ENCODE peak calls at places on chromosome 19, in eight cellular contexts. C, V, D, Q, P, F, M and Z are unnamed samples.

GRCh38 chr19:50703915-50704548 is 15.6 kb downstream of the SHANK1 start:
- DNase-seq in C (no peak), V (no peak), D (no peak), Q (no peak), P (no peak), F (peak; percentile 68), M (peak; percentile 83), Z (no peak)

GRCh38 chr19:11347546-11347945 is 1.2 kb downstream of the CCDC159 start:
- DNase-seq in C (no peak), V (no peak), D (no peak), Q (no peak), P (no peak), F (no peak), M (no peak), Z (no peak)

GRCh38 chr19:13804830-13805683 is 9.8 kb downstream of the ZSWIM4 start:
- DNase-seq in C (no peak), V (peak; percentile 55), D (no peak), Q (no peak), P (peak; percentile 77), F (peak; percentile 70), M (peak; percentile 91), Z (no peak)

GRCh38 chr19:32817252-32817912 is 52.2 kb downstream of the SLC7A9 start:
- DNase-seq in C (no peak), V (peak; percentile 37), D (no peak), Q (no peak), P (no peak), F (no peak), M (no peak), Z (no peak)

GRCh38 chr19:33114302-33114701 is 17.6 kb upstream of the WDR88 start:
- DNase-seq in C (no peak), V (no peak), D (no peak), Q (no peak), P (no peak), F (no peak), M (no peak), Z (no peak)

GRCh38 chr19:294819-295686 is 3.9 kb upstream of the PLPP2 start:
- DNase-seq in C (peak; percentile 77), V (peak; percentile 72), D (no peak), Q (peak; percentile 46), P (peak; percentile 89), F (no peak), M (peak; percentile 91), Z (no peak)

GRCh38 chr19:45173816-45174215 is 4.2 kb downstream of the TRAPPC6A start:
- DNase-seq in C (no peak), V (no peak), D (no peak), Q (no peak), P (no peak), F (no peak), M (no peak), Z (peak; percentile 75)

GRCh38 chr19:14150041-14150769 is 13.8 kb upstream of the ASF1B start:
- DNase-seq in C (no peak), V (no peak), D (no peak), Q (no peak), P (no peak), F (peak; percentile 83), M (no peak), Z (no peak)

GRCh38 chr19:6378498-6378897 is 2.8 kb upstream of the PSPN start:
- DNase-seq in C (no peak), V (no peak), D (no peak), Q (no peak), P (no peak), F (no peak), M (no peak), Z (no peak)

GRCh38 chr19:41133260-41133659 is 19.0 kb downstream of the CYP2F1 start:
- DNase-seq in C (peak; percentile 77), V (no peak), D (no peak), Q (no peak), P (no peak), F (no peak), M (no peak), Z (no peak)

GRCh38 chr19:33468361-33469170 is 53.0 kb downstream of the PEPD start:
- DNase-seq in C (peak; percentile 43), V (no peak), D (peak; percentile 8), Q (no peak), P (peak; percentile 61), F (no peak), M (peak; percentile 39), Z (no peak)

GRCh38 chr19:16075430-16076153 is 703 bp upstream of the TPM4 start:
- DNase-seq in C (peak; percentile 43), V (peak; percentile 35), D (no peak), Q (no peak), P (no peak), F (no peak), M (peak; percentile 54), Z (no peak)

GRCh38 chr19:540867-541637 is 2.8 kb upstream of the GZMM start:
- DNase-seq in C (no peak), V (no peak), D (no peak), Q (no peak), P (peak; percentile 83), F (no peak), M (no peak), Z (no peak)

GRCh38 chr19:23116802-23117571 is at the start of gene ZNF730:
- DNase-seq in C (peak; percentile 63), V (peak; percentile 64), D (peak; percentile 9), Q (no peak), P (peak; percentile 76), F (peak; percentile 78), M (peak; percentile 99), Z (peak; percentile 26)

GRCh38 chr19:58007285-58007684 is 4.7 kb upstream of the ZNF606 start:
- DNase-seq in C (no peak), V (no peak), D (no peak), Q (no peak), P (no peak), F (peak; percentile 20), M (no peak), Z (no peak)

GRCh38 chr19:945401-946252 is 19.8 kb downstream of the ARID3A start:
- DNase-seq in C (no peak), V (no peak), D (no peak), Q (no peak), P (peak; percentile 73), F (no peak), M (no peak), Z (no peak)

GRCh38 chr19:52343548-52343947 is 7.5 kb downstream of the ZNF610 start:
- DNase-seq in C (no peak), V (peak; percentile 24), D (no peak), Q (peak; percentile 48), P (no peak), F (peak; percentile 70), M (peak; percentile 91), Z (no peak)

DNA sequence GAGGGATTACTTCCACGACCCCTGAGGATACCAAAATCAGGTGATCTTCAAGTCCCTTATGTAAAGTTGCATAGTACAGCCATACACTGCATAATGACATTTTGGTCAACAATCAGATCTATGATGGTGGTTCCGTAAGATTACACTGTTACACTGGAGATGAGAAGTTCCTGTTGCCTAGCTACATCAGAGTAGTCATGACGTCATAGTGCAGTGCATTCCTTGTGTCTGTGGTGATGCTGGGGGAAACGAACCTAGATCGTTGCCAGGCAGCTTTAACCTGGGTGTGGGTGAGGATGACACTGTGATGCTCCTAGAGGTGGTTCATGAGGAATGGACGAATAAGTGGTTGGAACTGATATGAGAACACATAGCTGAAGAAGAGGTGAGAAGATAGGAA is 9.1 kb downstream of the ZNF610 start:
- DNase-seq in C (no peak), V (no peak), D (no peak), Q (no peak), P (no peak), F (no peak), M (no peak), Z (no peak)
- TF ChIP-seq CTCF in C (no peak), V (no peak), D (no peak), Q (no peak), P (no peak), F (no peak), M (no peak), Z (no peak)

DNA sequence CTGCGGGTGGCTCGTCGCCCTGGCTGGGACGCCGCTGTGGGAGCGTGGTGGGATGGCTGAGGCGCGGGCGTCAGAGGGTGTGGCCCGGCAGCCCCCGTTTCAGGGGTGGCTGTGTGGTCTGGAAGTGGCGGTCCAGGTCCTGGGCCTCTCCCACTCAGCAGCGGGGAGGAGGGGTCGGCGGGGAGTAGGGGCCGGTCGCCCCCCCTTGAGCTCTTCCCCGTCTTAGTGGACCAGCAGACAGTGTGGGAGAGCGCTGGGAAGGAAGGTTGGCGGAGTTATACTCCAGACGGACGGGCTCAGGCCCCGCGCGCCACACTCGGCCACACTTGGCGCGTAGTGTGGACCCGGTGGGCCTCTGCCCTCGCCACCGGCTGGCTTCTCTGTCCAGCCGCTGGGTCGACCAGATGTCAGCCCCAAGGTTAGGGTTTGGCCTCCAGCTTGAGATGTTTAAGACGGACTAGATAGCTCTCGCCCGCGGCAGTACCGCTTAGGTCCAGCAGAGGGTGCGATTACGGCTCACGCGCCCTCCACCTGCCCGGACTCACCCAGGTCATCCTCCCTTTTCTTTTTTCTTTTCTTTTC is 21.7 kb upstream of the ZNF429 start:
- DNase-seq in C (peak; percentile 79), V (peak; percentile 73), D (no peak), Q (peak; percentile 51), P (peak; percentile 88), F (peak; percentile 74), M (peak; percentile 93), Z (no peak)
- H3K4me3 ChIP-seq in C (peak overlapping the region; percentile 10), V (no peak overlapping the region), D (peak overlapping the region; percentile 36), Q (no peak overlapping the region), P (no peak overlapping the region), F (peak overlapping the region; percentile 48), M (no peak overlapping the region), Z (peak overlapping the region; percentile 3)

DNA sequence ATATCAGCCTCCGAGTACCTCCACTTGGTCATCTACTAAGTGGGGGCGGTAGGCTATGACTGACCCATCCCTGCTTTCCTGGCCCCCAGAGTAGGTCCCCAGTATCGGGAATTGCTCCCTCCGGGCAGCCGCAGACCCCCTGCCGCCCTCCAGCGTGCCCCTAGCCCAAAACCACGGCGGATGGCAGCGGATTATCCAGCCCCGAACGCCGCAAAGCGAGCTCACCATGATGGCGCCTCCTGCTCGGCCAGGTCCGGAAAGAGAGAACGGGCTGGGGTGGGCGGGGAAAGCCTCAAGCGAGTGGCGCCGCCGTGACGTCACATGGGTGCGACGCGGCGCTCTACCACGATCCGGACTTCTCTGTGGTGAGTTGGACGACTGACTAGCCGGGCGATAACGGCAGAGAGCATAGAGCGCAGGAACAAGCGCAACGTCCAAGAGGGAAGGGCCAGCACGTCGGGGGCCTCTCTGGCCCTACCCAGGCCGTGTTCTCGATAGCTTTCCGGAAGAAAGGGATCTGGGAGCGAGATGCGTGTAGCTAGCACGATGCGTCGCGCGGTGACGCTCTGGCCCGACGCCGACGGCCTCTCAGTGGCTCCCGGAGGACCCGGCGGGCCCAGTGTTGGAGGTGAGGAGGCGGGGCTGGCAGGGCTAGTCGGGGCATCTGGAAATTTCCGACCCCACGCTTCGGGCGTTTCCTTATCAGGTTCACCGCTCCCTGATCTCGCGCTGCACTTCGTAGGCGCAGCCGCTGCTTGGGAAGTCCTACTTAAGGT is at the start of the genes RPL18 and SPHK2:
- DNase-seq in C (peak; percentile 98), V (peak; percentile 96), D (peak; percentile 99), Q (peak; percentile 99), P (peak; percentile 99), F (peak; percentile 99), M (peak; percentile 99), Z (peak; percentile 99)
- TF ChIP-seq CTCF in C (no peak), V (peak; percentile 7), D (no peak), Q (peak; percentile 14), P (no peak), F (no peak), M (no peak), Z (no peak)

DNA sequence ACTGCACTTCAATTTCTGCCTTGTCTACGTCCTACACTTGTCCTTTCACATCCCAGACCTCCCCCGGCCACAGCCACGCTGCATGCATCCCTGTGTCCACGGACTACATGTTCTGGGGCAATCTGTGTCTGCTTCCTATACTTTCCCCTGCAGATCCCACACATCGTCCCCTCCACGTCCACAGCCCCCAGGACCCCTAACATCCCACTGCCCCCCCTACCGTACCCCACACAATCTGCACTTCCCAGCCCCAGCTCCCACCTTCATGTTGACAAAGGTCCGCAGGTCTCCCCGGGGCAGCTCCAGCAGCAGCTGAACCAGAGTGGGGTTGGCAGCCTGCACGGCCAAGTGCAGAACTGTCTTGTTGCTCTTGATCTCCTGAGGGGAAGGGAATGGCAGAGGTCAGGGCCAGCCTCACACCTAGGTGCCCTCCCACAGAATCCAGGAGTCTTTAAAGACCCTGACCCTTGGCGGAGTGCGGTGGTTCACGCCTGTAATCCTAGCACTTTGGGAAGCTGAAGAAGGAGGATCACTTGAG is 10.2 kb downstream of the NFKBID start:
- DNase-seq in C (no peak), V (no peak), D (no peak), Q (no peak), P (no peak), F (no peak), M (no peak), Z (no peak)
- H3K4me3 ChIP-seq in C (no peak overlapping the region), V (no peak overlapping the region), D (no peak overlapping the region), Q (no peak overlapping the region), P (no peak overlapping the region), F (no peak overlapping the region), M (no peak overlapping the region), Z (no peak overlapping the region)